ENCODE peak calls at places on chromosomes 11 and 22, in four cellular contexts. One of them, this sample, is unnamed.

GRCh38 chr22:38067028-38067415 is 9.8 kb downstream of the PICK1 start:
- DNase-seq in upper lobe of left lung: no peak
- DNase-seq in H7: peak
- DNase-seq in posterior cingulate gyrus: no peak
- DNase-seq in this sample: no peak

GRCh38 chr11:25159341-25159740 is 662.5 kb downstream of the LUZP2 start:
- DNase-seq in upper lobe of left lung: no peak
- DNase-seq in H7: no peak
- DNase-seq in posterior cingulate gyrus: no peak
- DNase-seq in this sample: no peak

GRCh38 chr22:37433786-37434185 is 6.5 kb upstream of the ELFN2 start:
- DNase-seq in upper lobe of left lung: peak
- DNase-seq in H7: no peak
- DNase-seq in posterior cingulate gyrus: no peak
- DNase-seq in this sample: no peak

GRCh38 chr22:50601669-50602337 is 1.2 kb downstream of the MAPK8IP2 start:
- DNase-seq in upper lobe of left lung: no peak
- DNase-seq in H7: peak
- DNase-seq in posterior cingulate gyrus: no peak
- DNase-seq in this sample: no peak

GRCh38 chr11:114256898-114257286 is 39.3 kb upstream of the NNMT start:
- DNase-seq in upper lobe of left lung: peak
- DNase-seq in H7: peak
- DNase-seq in posterior cingulate gyrus: no peak
- DNase-seq in this sample: no peak

GRCh38 chr11:2621919-2622318 is 77.9 kb downstream of the KCNQ1OT1 start:
- DNase-seq in upper lobe of left lung: no peak
- DNase-seq in H7: no peak
- DNase-seq in posterior cingulate gyrus: no peak
- DNase-seq in this sample: no peak

GRCh38 chr22:25853078-25853477 is 111.1 kb downstream of the MYO18B start:
- DNase-seq in upper lobe of left lung: no peak
- DNase-seq in H7: no peak
- DNase-seq in posterior cingulate gyrus: peak
- DNase-seq in this sample: no peak

GRCh38 chr11:80816966-80817365 is 1376.1 kb upstream of the TENM4 start:
- DNase-seq in upper lobe of left lung: no peak
- DNase-seq in H7: no peak
- DNase-seq in posterior cingulate gyrus: no peak
- DNase-seq in this sample: no peak

GRCh38 chr11:12611352-12611751 is 62.9 kb upstream of the TEAD1 start:
- DNase-seq in upper lobe of left lung: no peak
- DNase-seq in H7: no peak
- DNase-seq in posterior cingulate gyrus: no peak
- DNase-seq in this sample: no peak

GRCh38 chr11:57155838-57156583 is 25.7 kb upstream of the LRRC55 start:
- DNase-seq in upper lobe of left lung: no peak
- DNase-seq in H7: peak
- DNase-seq in posterior cingulate gyrus: no peak
- DNase-seq in this sample: no peak

GRCh38 chr22:30015229-30015797 is 65.0 kb upstream of the HORMAD2 start:
- DNase-seq in upper lobe of left lung: no peak
- DNase-seq in H7: no peak
- DNase-seq in posterior cingulate gyrus: no peak
- DNase-seq in this sample: no peak

GRCh38 chr11:122140535-122140934 is 24.5 kb upstream of the BLID start:
- DNase-seq in upper lobe of left lung: no peak
- DNase-seq in H7: no peak
- DNase-seq in posterior cingulate gyrus: no peak
- DNase-seq in this sample: no peak